ENCODE peak calls at places on chromosomes 4 and X, in ten cellular contexts. Q, N, S, W, T, M, F, L, R and X are unnamed samples.
A peak's percentile ranks its signal among the peaks of the same experiment; 100 is the strongest.

GRCh38 chr4:54543088-54543795 is 114.5 kb upstream of the KIT start:
- DNase-seq in Q (no peak), N (no peak), S (no peak), W (no peak), T (no peak), M (no peak), F (no peak), L (no peak), R (no peak), X (no peak)

GRCh38 chrX:152819271-152819670 is 11.3 kb downstream of the CETN2 start:
- DNase-seq in Q (no peak), N (no peak), S (no peak), W (no peak), T (no peak), M (no peak), F (no peak), L (no peak), R (no peak), X (no peak)

GRCh38 chr4:80463509-80463908 is 128.0 kb downstream of the CFAP299 start:
- DNase-seq in Q (no peak), N (no peak), S (no peak), W (no peak), T (no peak), M (no peak), F (no peak), L (no peak), R (peak; percentile 18), X (no peak)

GRCh38 chr4:2932561-2932950 is 30.6 kb downstream of the NOP14 start:
- DNase-seq in Q (no peak), N (no peak), S (no peak), W (no peak), T (no peak), M (no peak), F (peak; percentile 43), L (peak; percentile 47), R (no peak), X (no peak)

GRCh38 chr4:140236649-140237160 is 82.7 kb upstream of the MAML3 start:
- DNase-seq in Q (no peak), N (no peak), S (no peak), W (no peak), T (no peak), M (no peak), F (no peak), L (no peak), R (no peak), X (no peak)

GRCh38 chr4:71411976-71412375 is 73.2 kb downstream of the SLC4A4 start:
- DNase-seq in Q (no peak), N (no peak), S (no peak), W (no peak), T (no peak), M (no peak), F (no peak), L (no peak), R (no peak), X (no peak)

GRCh38 chrX:73069365-73070035 is 9.8 kb downstream of the PABPC1L2A start:
- DNase-seq in Q (no peak), N (no peak), S (no peak), W (no peak), T (no peak), M (no peak), F (no peak), L (no peak), R (no peak), X (no peak)

GRCh38 chrX:68822641-68823410 is 6.0 kb upstream of the EFNB1 start:
- DNase-seq in Q (no peak), N (no peak), S (peak; percentile 37), W (peak; percentile 38), T (no peak), M (no peak), F (no peak), L (no peak), R (peak; percentile 54), X (peak; percentile 32)

GRCh38 chrX:67949270-67949669 is 405.4 kb downstream of the AR start:
- DNase-seq in Q (no peak), N (no peak), S (no peak), W (no peak), T (no peak), M (no peak), F (no peak), L (no peak), R (no peak), X (no peak)

GRCh38 chr4:101256222-101256621 is 91.1 kb downstream of the PPP3CA start:
- DNase-seq in Q (no peak), N (no peak), S (no peak), W (no peak), T (no peak), M (no peak), F (no peak), L (no peak), R (no peak), X (no peak)

GRCh38 chr4:2296621-2297601 is 35.0 kb upstream of the MXD4 start:
- DNase-seq in Q (no peak), N (no peak), S (no peak), W (no peak), T (no peak), M (no peak), F (no peak), L (peak; percentile 36), R (no peak), X (no peak)

GRCh38 chr4:16686195-16686594 is 212.2 kb downstream of the LDB2 start:
- DNase-seq in Q (no peak), N (no peak), S (no peak), W (no peak), T (no peak), M (peak; percentile 86), F (no peak), L (no peak), R (no peak), X (no peak)

GRCh38 chr4:137212601-137213000 is 319.7 kb downstream of the PCDH18 start:
- DNase-seq in Q (no peak), N (no peak), S (no peak), W (no peak), T (no peak), M (no peak), F (no peak), L (no peak), R (no peak), X (no peak)

GRCh38 chr4:14908635-14909034 is 93.6 kb upstream of the CPEB2 start:
- DNase-seq in Q (no peak), N (no peak), S (peak; percentile 9), W (no peak), T (no peak), M (no peak), F (no peak), L (no peak), R (no peak), X (no peak)

GRCh38 chrX:16186380-16187007 is 19.2 kb downstream of the MAGEB17 start:
- DNase-seq in Q (no peak), N (no peak), S (no peak), W (no peak), T (no peak), M (no peak), F (no peak), L (no peak), R (no peak), X (no peak)

GRCh38 chrX:131827935-131828334 is 195.2 kb upstream of the STK26 start:
- DNase-seq in Q (no peak), N (no peak), S (peak; percentile 46), W (no peak), T (peak; percentile 33), M (no peak), F (no peak), L (no peak), R (peak; percentile 81), X (no peak)

GRCh38 chr4:122865421-122865820 is 38.8 kb downstream of the FGF2 start:
- DNase-seq in Q (no peak), N (no peak), S (no peak), W (no peak), T (no peak), M (no peak), F (no peak), L (no peak), R (no peak), X (no peak)

GRCh38 chr4:109033993-109034392 is 268.5 kb downstream of the COL25A1 start:
- DNase-seq in Q (no peak), N (no peak), S (no peak), W (no peak), T (no peak), M (no peak), F (no peak), L (no peak), R (no peak), X (no peak)